ENCODE peak calls at places on chromosomes 13 and 19, in four cellular contexts. One of them, this sample, is unnamed.

GRCh38 chr13:31027136-31027535 is 94.7 kb downstream of the TEX26 start:
- DNase-seq in GM12864: no peak
- DNase-seq in astrocyte of the spinal cord: no peak
- DNase-seq in CD4-positive, alpha-beta T cell: no peak
- DNase-seq in this sample: no peak

GRCh38 chr13:113981201-113981605 is 7.3 kb upstream of the C13orf46 start:
- DNase-seq in GM12864: no peak
- DNase-seq in astrocyte of the spinal cord: peak
- DNase-seq in CD4-positive, alpha-beta T cell: no peak
- DNase-seq in this sample: no peak

GRCh38 chr13:23159205-23159586 is 21.6 kb upstream of the SGCG start:
- DNase-seq in GM12864: no peak
- DNase-seq in astrocyte of the spinal cord: no peak
- DNase-seq in CD4-positive, alpha-beta T cell: no peak
- DNase-seq in this sample: no peak

GRCh38 chr13:98411617-98412310 is 165.1 kb downstream of the STK24 start:
- DNase-seq in GM12864: no peak
- DNase-seq in astrocyte of the spinal cord: no peak
- DNase-seq in CD4-positive, alpha-beta T cell: no peak
- DNase-seq in this sample: no peak

GRCh38 chr13:112322562-112322961 is 53.6 kb upstream of the SPACA7 start:
- DNase-seq in GM12864: no peak
- DNase-seq in astrocyte of the spinal cord: no peak
- DNase-seq in CD4-positive, alpha-beta T cell: no peak
- DNase-seq in this sample: no peak

GRCh38 chr19:1849999-1850398 is 1.7 kb upstream of the REXO1 start:
- DNase-seq in GM12864: no peak
- DNase-seq in astrocyte of the spinal cord: no peak
- DNase-seq in CD4-positive, alpha-beta T cell: no peak
- DNase-seq in this sample: no peak

GRCh38 chr19:49422407-49423277 is 599 bp downstream of the PTH2 start:
- DNase-seq in GM12864: no peak
- DNase-seq in astrocyte of the spinal cord: no peak
- DNase-seq in CD4-positive, alpha-beta T cell: no peak
- DNase-seq in this sample: peak

GRCh38 chr13:66691149-66691548 is 539.0 kb downstream of the PCDH9 start:
- DNase-seq in GM12864: no peak
- DNase-seq in astrocyte of the spinal cord: no peak
- DNase-seq in CD4-positive, alpha-beta T cell: no peak
- DNase-seq in this sample: no peak

GRCh38 chr13:47594833-47595232 is 406.2 kb downstream of the SUCLA2 start:
- DNase-seq in GM12864: no peak
- DNase-seq in astrocyte of the spinal cord: no peak
- DNase-seq in CD4-positive, alpha-beta T cell: no peak
- DNase-seq in this sample: no peak

GRCh38 chr13:113022391-113023216 is 53.6 kb downstream of the MCF2L start:
- DNase-seq in GM12864: no peak
- DNase-seq in astrocyte of the spinal cord: no peak
- DNase-seq in CD4-positive, alpha-beta T cell: no peak
- DNase-seq in this sample: no peak

GRCh38 chr13:75153834-75154233 is 328.1 kb downstream of the TBC1D4 start:
- DNase-seq in GM12864: no peak
- DNase-seq in astrocyte of the spinal cord: no peak
- DNase-seq in CD4-positive, alpha-beta T cell: no peak
- DNase-seq in this sample: no peak

GRCh38 chr13:32261567-32261966 is 53.6 kb downstream of the ZAR1L start:
- DNase-seq in GM12864: no peak
- DNase-seq in astrocyte of the spinal cord: peak
- DNase-seq in CD4-positive, alpha-beta T cell: no peak
- DNase-seq in this sample: no peak

GRCh38 chr13:36769126-36769525 is 49.9 kb upstream of the RFXAP start:
- DNase-seq in GM12864: no peak
- DNase-seq in astrocyte of the spinal cord: no peak
- DNase-seq in CD4-positive, alpha-beta T cell: no peak
- DNase-seq in this sample: no peak

GRCh38 chr13:114059946-114060860 is 72.2 kb downstream of the RASA3 start:
- DNase-seq in GM12864: no peak
- DNase-seq in astrocyte of the spinal cord: no peak
- DNase-seq in CD4-positive, alpha-beta T cell: no peak
- DNase-seq in this sample: no peak

GRCh38 chr13:66553391-66553790 is 676.7 kb downstream of the PCDH9 start:
- DNase-seq in GM12864: no peak
- DNase-seq in astrocyte of the spinal cord: no peak
- DNase-seq in CD4-positive, alpha-beta T cell: no peak
- DNase-seq in this sample: no peak

GRCh38 chr19:371501-372160 is 27.0 kb upstream of the MIER2 start:
- DNase-seq in GM12864: no peak
- DNase-seq in astrocyte of the spinal cord: no peak
- DNase-seq in CD4-positive, alpha-beta T cell: no peak
- DNase-seq in this sample: no peak

GRCh38 chr13:69459346-69459745 is 648.3 kb upstream of the ATXN8OS start:
- DNase-seq in GM12864: no peak
- DNase-seq in astrocyte of the spinal cord: no peak
- DNase-seq in CD4-positive, alpha-beta T cell: no peak
- DNase-seq in this sample: no peak

GRCh38 chr19:36483653-36484052 is 5.7 kb downstream of the ZNF566 start:
- DNase-seq in GM12864: no peak
- DNase-seq in astrocyte of the spinal cord: no peak
- DNase-seq in CD4-positive, alpha-beta T cell: no peak
- DNase-seq in this sample: no peak

GRCh38 chr13:112861876-112862615 is 107.0 kb upstream of the MCF2L start:
- DNase-seq in GM12864: no peak
- DNase-seq in astrocyte of the spinal cord: no peak
- DNase-seq in CD4-positive, alpha-beta T cell: no peak
- DNase-seq in this sample: no peak

GRCh38 chr13:105159794-105160193 is 1375.7 kb downstream of the EFNB2 start:
- DNase-seq in GM12864: no peak
- DNase-seq in astrocyte of the spinal cord: no peak
- DNase-seq in CD4-positive, alpha-beta T cell: no peak
- DNase-seq in this sample: no peak

GRCh38 chr13:80217614-80218456 is 123.1 kb downstream of the SPRY2 start:
- DNase-seq in GM12864: no peak
- DNase-seq in astrocyte of the spinal cord: peak
- DNase-seq in CD4-positive, alpha-beta T cell: no peak
- DNase-seq in this sample: no peak

DNA sequence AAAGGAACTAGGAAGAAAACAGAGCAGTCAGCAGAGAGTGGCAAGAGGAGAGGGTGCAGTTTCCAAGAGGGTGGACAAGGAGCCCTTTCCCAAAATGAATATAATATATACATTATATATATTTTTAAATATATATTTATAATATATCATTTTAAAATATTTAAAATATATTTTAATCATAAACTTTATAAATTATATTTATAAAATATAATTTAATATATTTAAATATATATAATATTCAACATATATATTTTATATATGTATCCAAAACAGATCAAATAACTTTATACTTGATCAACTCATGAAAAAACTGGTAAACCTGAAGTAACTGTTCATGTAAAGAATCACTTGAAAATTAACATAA is 328.6 kb downstream of the MYO16 start:
- DNase-seq in GM12864: no peak
- DNase-seq in astrocyte of the spinal cord: no peak
- DNase-seq in CD4-positive, alpha-beta T cell: no peak
- DNase-seq in this sample: no peak
- TF ChIP-seq CTCF in GM12864: no peak
- TF ChIP-seq CTCF in astrocyte of the spinal cord: no peak
- TF ChIP-seq CTCF in CD4-positive, alpha-beta T cell: no peak
- TF ChIP-seq CTCF in this sample: no peak

DNA sequence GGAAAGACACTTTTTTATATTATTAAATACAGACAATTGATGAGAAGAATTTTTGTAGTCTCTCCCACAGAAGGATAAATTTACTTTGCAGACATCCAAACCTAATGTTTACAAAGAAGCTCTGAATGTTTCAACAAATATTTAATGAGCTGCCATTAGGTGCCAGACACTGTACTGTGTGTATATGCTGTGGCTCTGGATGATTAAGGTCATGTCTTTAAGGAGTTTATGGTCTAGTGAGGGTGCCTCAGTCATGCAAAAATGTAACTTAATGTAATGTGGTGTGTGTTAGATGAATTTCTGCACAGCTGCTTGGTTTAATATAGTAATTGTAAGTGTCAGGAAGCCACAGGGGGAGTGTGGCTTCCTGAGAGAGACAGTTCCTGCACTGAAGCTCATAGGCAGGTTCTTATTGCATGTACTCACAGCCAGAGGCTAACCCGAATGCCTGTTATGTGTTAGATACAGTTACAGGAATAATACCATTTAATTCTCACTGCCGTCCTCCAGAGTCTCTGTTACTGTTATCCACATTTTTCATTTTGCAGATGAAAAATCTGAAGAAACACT is 43.3 kb downstream of the SPATA13 start:
- DNase-seq in GM12864: no peak
- DNase-seq in astrocyte of the spinal cord: peak
- DNase-seq in CD4-positive, alpha-beta T cell: no peak
- DNase-seq in this sample: no peak
- TF ChIP-seq CTCF in GM12864: no peak
- TF ChIP-seq CTCF in astrocyte of the spinal cord: no peak
- TF ChIP-seq CTCF in CD4-positive, alpha-beta T cell: no peak
- TF ChIP-seq CTCF in this sample: no peak

GRCh38 chr13:77328819-77329132 is 1.9 kb upstream of the MYCBP2 start:
- DNase-seq in GM12864: no peak
- DNase-seq in astrocyte of the spinal cord: no peak
- DNase-seq in CD4-positive, alpha-beta T cell: no peak
- DNase-seq in this sample: no peak

GRCh38 chr13:77326905-77327604 is at the start of gene MYCBP2:
- DNase-seq in GM12864: peak
- DNase-seq in astrocyte of the spinal cord: peak
- DNase-seq in CD4-positive, alpha-beta T cell: peak
- DNase-seq in this sample: peak

GRCh38 chr13:77331421-77331820 is 4.5 kb upstream of the MYCBP2 start:
- DNase-seq in GM12864: no peak
- DNase-seq in astrocyte of the spinal cord: no peak
- DNase-seq in CD4-positive, alpha-beta T cell: no peak
- DNase-seq in this sample: no peak

GRCh38 chr13:77329133-77330008 is 2.5 kb upstream of the MYCBP2 start:
- DNase-seq in GM12864: peak
- DNase-seq in astrocyte of the spinal cord: peak
- DNase-seq in CD4-positive, alpha-beta T cell: peak
- DNase-seq in this sample: peak

GRCh38 chr13:77330009-77330471 is 3.1 kb upstream of the MYCBP2 start:
- DNase-seq in GM12864: no peak
- DNase-seq in astrocyte of the spinal cord: no peak
- DNase-seq in CD4-positive, alpha-beta T cell: no peak
- DNase-seq in this sample: no peak
- TF ChIP-seq CTCF in GM12864: no peak
- TF ChIP-seq CTCF in astrocyte of the spinal cord: no peak
- TF ChIP-seq CTCF in CD4-positive, alpha-beta T cell: no peak
- TF ChIP-seq CTCF in this sample: no peak

GRCh38 chr19:33630880-33631627 is 9.3 kb downstream of the CHST8 start:
- DNase-seq in GM12864: no peak
- DNase-seq in astrocyte of the spinal cord: no peak
- DNase-seq in CD4-positive, alpha-beta T cell: no peak
- DNase-seq in this sample: no peak

GRCh38 chr19:33627526-33627925 is 5.8 kb downstream of the CHST8 start:
- DNase-seq in GM12864: no peak
- DNase-seq in astrocyte of the spinal cord: no peak
- DNase-seq in CD4-positive, alpha-beta T cell: no peak
- DNase-seq in this sample: no peak

GRCh38 chr19:33629826-33630375 is 8.1 kb downstream of the CHST8 start:
- DNase-seq in GM12864: no peak
- DNase-seq in astrocyte of the spinal cord: no peak
- DNase-seq in CD4-positive, alpha-beta T cell: no peak
- DNase-seq in this sample: no peak

GRCh38 chr19:33627962-33628839 is 6.4 kb downstream of the CHST8 start:
- DNase-seq in GM12864: no peak
- DNase-seq in astrocyte of the spinal cord: no peak
- DNase-seq in CD4-positive, alpha-beta T cell: no peak
- DNase-seq in this sample: no peak

DNA sequence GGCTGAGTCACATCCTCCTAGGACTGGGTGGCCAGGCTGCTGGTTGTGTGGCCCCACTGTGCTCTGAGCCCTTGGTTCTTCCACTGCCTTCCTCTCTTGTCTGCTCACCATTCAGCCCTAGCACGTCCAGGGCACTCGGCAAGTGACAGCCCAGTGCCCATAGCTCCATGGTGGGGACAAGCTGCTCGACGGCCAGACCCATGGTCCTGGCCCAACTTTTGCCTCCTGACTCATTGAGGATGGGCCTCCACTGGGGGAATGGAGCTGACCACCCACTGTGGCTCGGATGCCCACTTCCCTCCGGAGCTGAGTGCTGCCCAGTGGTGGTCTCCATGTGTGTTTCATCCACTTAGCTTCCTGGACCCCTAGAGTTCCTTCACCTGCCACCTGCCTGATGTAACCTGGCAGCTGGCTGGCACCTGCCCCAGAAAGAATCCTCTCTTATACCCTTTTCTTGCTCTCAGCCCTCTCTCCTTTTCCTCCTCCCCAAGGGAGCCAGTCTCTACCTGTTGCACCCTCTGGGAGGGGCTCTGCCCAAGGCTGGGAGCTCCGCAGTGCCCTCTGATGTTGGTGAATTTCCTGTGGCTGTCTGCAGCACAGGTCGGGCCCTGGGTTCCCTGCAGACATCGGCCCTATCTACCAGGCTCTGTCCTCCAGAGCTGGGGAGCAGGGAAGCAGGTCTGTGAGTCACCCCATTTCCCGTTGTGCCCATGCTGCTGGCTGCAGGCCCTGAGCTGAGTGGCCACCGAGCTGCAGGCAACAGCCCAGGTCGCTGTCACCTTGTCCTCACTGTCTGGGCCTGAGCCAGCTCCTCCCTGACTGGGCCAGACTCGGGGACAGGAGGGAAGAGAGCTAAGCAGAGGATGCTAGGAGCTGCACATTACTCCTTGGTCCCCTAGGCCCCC is 7.4 kb downstream of the CHST8 start:
- DNase-seq in GM12864: no peak
- DNase-seq in astrocyte of the spinal cord: no peak
- DNase-seq in CD4-positive, alpha-beta T cell: no peak
- DNase-seq in this sample: no peak
- TF ChIP-seq CTCF in GM12864: no peak
- TF ChIP-seq CTCF in astrocyte of the spinal cord: no peak
- TF ChIP-seq CTCF in CD4-positive, alpha-beta T cell: no peak
- TF ChIP-seq CTCF in this sample: no peak

GRCh38 chr19:54029930-54030490 is 33.7 kb downstream of the VSTM1 start:
- DNase-seq in GM12864: peak
- DNase-seq in astrocyte of the spinal cord: peak
- DNase-seq in CD4-positive, alpha-beta T cell: peak
- DNase-seq in this sample: no peak
- TF ChIP-seq CTCF in GM12864: peak
- TF ChIP-seq CTCF in astrocyte of the spinal cord: peak
- TF ChIP-seq CTCF in CD4-positive, alpha-beta T cell: peak
- TF ChIP-seq CTCF in this sample: peak